ENCODE peak calls at places on chromosome 12, in eight cellular contexts. D is A172; J is activated CD8-positive, alpha-beta memory T cell treated with anti-CD3 and anti-CD28 coated beads, Interleukin-2, amount 50 U/mL, for 48 hours; L is effector memory CD4-positive, alpha-beta T cell; I is HS-27A; W is smooth muscle cell of the brain vasculature; N is foreskin keratinocyte; H is hippocampal formation. E is an unnamed sample.
A peak's percentile ranks its signal among the peaks of the same experiment; 100 is the strongest.

GRCh38 chr12:4027412-4027811 is 154.2 kb upstream of the PARP11 start:
- DNase-seq in D (no peak), J (peak; percentile 68), L (peak; percentile 23), I (no peak), W (no peak), N (no peak), H (no peak), E (peak; percentile 22)

GRCh38 chr12:25811656-25812126 is 146.8 kb upstream of the RASSF8 start:
- DNase-seq in D (peak; percentile 79), J (no peak), L (no peak), I (peak; percentile 24), W (no peak), N (peak; percentile 48), H (no peak), E (peak; percentile 56)

GRCh38 chr12:71304306-71304705 is 135.3 kb upstream of the LGR5 start:
- DNase-seq in D (no peak), J (no peak), L (no peak), I (no peak), W (no peak), N (no peak), H (no peak), E (no peak)

GRCh38 chr12:115440438-115440837 is 756.5 kb upstream of the TBX3 start:
- DNase-seq in D (peak; percentile 75), J (no peak), L (no peak), I (no peak), W (peak; percentile 17), N (peak; percentile 18), H (no peak), E (peak; percentile 84)

GRCh38 chr12:42104087-42104486 is 40.6 kb downstream of the GXYLT1 start:
- DNase-seq in D (no peak), J (no peak), L (no peak), I (no peak), W (no peak), N (no peak), H (no peak), E (no peak)

GRCh38 chr12:28050606-28051005 is 78.1 kb upstream of the PTHLH start:
- DNase-seq in D (no peak), J (no peak), L (no peak), I (no peak), W (no peak), N (peak; percentile 87), H (no peak), E (peak; percentile 17)

GRCh38 chr12:96294831-96295230 is 100.7 kb downstream of the ELK3 start:
- DNase-seq in D (no peak), J (no peak), L (no peak), I (no peak), W (no peak), N (no peak), H (no peak), E (no peak)

GRCh38 chr12:3684449-3685051 is 68.4 kb downstream of the CRACR2A start:
- DNase-seq in D (no peak), J (no peak), L (no peak), I (no peak), W (no peak), N (no peak), H (no peak), E (no peak)

GRCh38 chr12:115380509-115381120 is 696.6 kb upstream of the TBX3 start:
- DNase-seq in D (no peak), J (no peak), L (no peak), I (no peak), W (no peak), N (no peak), H (no peak), E (no peak)

GRCh38 chr12:112107728-112108447 is 695 bp downstream of the NAA25 start:
- DNase-seq in D (no peak), J (peak; percentile 70), L (no peak), I (no peak), W (no peak), N (no peak), H (no peak), E (peak; percentile 55)

GRCh38 chr12:52358575-52359350 is 8.5 kb downstream of the KRT85 start:
- DNase-seq in D (peak; percentile 31), J (no peak), L (no peak), I (no peak), W (no peak), N (no peak), H (no peak), E (peak; percentile 56)